ENCODE peak calls at places on chromosomes 4 and X, in seven cellular contexts. F, Q, L, V, X, D and U are unnamed samples.

GRCh38 chrX:10278716-10279115 is 121.9 kb downstream of the CLCN4 start:
- DNase-seq in V (no peak), L (no peak), Q (no peak), D (no peak), F (no peak), X (no peak), U (no peak)

GRCh38 chr4:97589481-97590196 is 553.6 kb downstream of the STPG2 start:
- DNase-seq in F (no peak), L (no peak), X (no peak), V (no peak), D (no peak), Q (no peak), U (no peak)

GRCh38 chr4:122747883-122748282 is 15.4 kb downstream of the BBS12 start:
- DNase-seq in D (no peak), X (no peak), L (no peak), F (no peak), V (no peak), Q (no peak), U (no peak)

GRCh38 chrX:10381218-10381617 is 224.4 kb downstream of the CLCN4 start:
- DNase-seq in F (no peak), L (no peak), X (no peak), Q (no peak), D (no peak), V (no peak), U (no peak)

GRCh38 chr4:135418353-135418752 is 1216.8 kb upstream of the PABPC4L start:
- DNase-seq in X (no peak), Q (no peak), L (no peak), D (no peak), V (no peak), F (no peak), U (peak)

GRCh38 chrX:118614150-118614549 is 113.3 kb upstream of the IL13RA1 start:
- DNase-seq in Q (no peak), V (peak), F (no peak), D (no peak), X (no peak), L (no peak), U (no peak)

GRCh38 chr4:8293131-8293975 is 23.8 kb downstream of the HTRA3 start:
- DNase-seq in X (peak), L (no peak), V (no peak), Q (no peak), D (no peak), F (no peak), U (no peak)

GRCh38 chrX:106901781-106902219 is 1.3 kb downstream of the RIPPLY1 start:
- DNase-seq in V (no peak), X (peak), Q (no peak), L (no peak), F (no peak), D (no peak), U (no peak)

GRCh38 chr4:8928074-8928473 is 56.4 kb upstream of the HMX1 start:
- DNase-seq in Q (no peak), V (no peak), F (no peak), L (no peak), D (no peak), X (no peak), U (no peak)

GRCh38 chrX:129759576-129760061 is 20.1 kb upstream of the SASH3 start:
- DNase-seq in L (peak), F (no peak), D (peak), X (peak), Q (peak), V (peak), U (peak)

GRCh38 chr4:82235346-82235745 is 138.4 kb downstream of the HNRNPD start:
- DNase-seq in F (no peak), X (no peak), V (no peak), D (no peak), Q (no peak), L (no peak), U (no peak)

GRCh38 chr4:79682801-79683217 is 274.8 kb upstream of the GK2 start:
- DNase-seq in F (no peak), V (no peak), X (peak), Q (no peak), L (no peak), D (no peak), U (no peak)

GRCh38 chrX:72620550-72621145 is 48.0 kb upstream of the HDAC8 start:
- DNase-seq in Q (no peak), D (peak), L (no peak), V (no peak), X (no peak), F (no peak), U (no peak)

GRCh38 chr4:8308856-8309771 is 39.6 kb downstream of the HTRA3 start:
- DNase-seq in F (no peak), X (peak), L (no peak), V (no peak), D (no peak), Q (no peak), U (no peak)

GRCh38 chrX:41981481-41982013 is 58.2 kb upstream of the CASK start:
- DNase-seq in L (no peak), X (no peak), D (no peak), V (no peak), Q (no peak), F (no peak), U (no peak)

GRCh38 chr4:173506780-173507211 is 23.2 kb downstream of the HAND2 start:
- DNase-seq in L (no peak), F (no peak), V (no peak), X (peak), Q (no peak), D (no peak), U (no peak)

GRCh38 chr4:145719752-145720624 is 40.0 kb downstream of the C4orf51 start:
- DNase-seq in Q (no peak), F (no peak), L (no peak), D (no peak), V (no peak), X (no peak), U (peak)

GRCh38 chr4:156888762-156889161 is 82.8 kb downstream of the PDGFC start:
- DNase-seq in X (no peak), F (no peak), Q (no peak), L (no peak), D (no peak), V (no peak), U (no peak)

GRCh38 chrX:135194684-135195083 is 23.5 kb upstream of the CT55 start:
- DNase-seq in L (no peak), V (no peak), F (no peak), D (no peak), X (peak), Q (no peak), U (no peak)

GRCh38 chr4:125750827-125751466 is 436.2 kb downstream of the FAT4 start:
- DNase-seq in F (no peak), L (no peak), V (no peak), D (peak), Q (no peak), X (no peak), U (peak)

GRCh38 chr4:70711599-70711998 is 10.2 kb upstream of the RUFY3 start:
- DNase-seq in Q (no peak), X (no peak), F (no peak), D (no peak), L (no peak), V (no peak), U (no peak)